ENCODE peak calls at places on chromosomes 7 and 10, in seven cellular contexts. U, W, S, Z, T, Y and H are unnamed samples.

GRCh38 chr7:144410441-144410840 is 6.9 kb upstream of the NOBOX start:
- DNase-seq in U (no peak), W (no peak), S (no peak), Z (no peak), T (no peak), Y (no peak), H (no peak)

GRCh38 chr7:108045154-108045553 is 42.2 kb upstream of the LAMB1 start:
- DNase-seq in U (no peak), W (no peak), S (peak), Z (no peak), T (no peak), Y (no peak), H (peak)

GRCh38 chr7:20998309-20998708 is 211.6 kb upstream of the SP8 start:
- DNase-seq in U (no peak), W (no peak), S (no peak), Z (no peak), T (no peak), Y (no peak), H (no peak)

GRCh38 chr7:105429746-105430612 is 41.3 kb upstream of the SRPK2 start:
- DNase-seq in U (peak), W (peak), S (no peak), Z (peak), T (peak), Y (peak), H (peak)

GRCh38 chr10:24706479-24707118 is 17.1 kb downstream of the ARHGAP21 start:
- DNase-seq in U (peak), W (no peak), S (peak), Z (peak), T (peak), Y (peak), H (peak)

GRCh38 chr10:16964571-16965241 is 147.5 kb upstream of the RSU1 start:
- DNase-seq in U (no peak), W (no peak), S (no peak), Z (no peak), T (no peak), Y (no peak), H (no peak)

GRCh38 chr7:157339777-157340677 is 3.2 kb downstream of the DNAJB6 start:
- DNase-seq in U (peak), W (peak), S (peak), Z (peak), T (peak), Y (peak), H (peak)

GRCh38 chr10:113131611-113132330 is 181.7 kb downstream of the TCF7L2 start:
- DNase-seq in U (no peak), W (no peak), S (no peak), Z (no peak), T (no peak), Y (no peak), H (peak)

GRCh38 chr7:149670288-149670687 is 103.1 kb downstream of the ZNF467 start:
- DNase-seq in U (no peak), W (peak), S (peak), Z (no peak), T (peak), Y (no peak), H (peak)

GRCh38 chr7:132650498-132650897 is 74.2 kb upstream of the PLXNA4 start:
- DNase-seq in U (no peak), W (no peak), S (peak), Z (no peak), T (no peak), Y (no peak), H (peak)

GRCh38 chr7:111067251-111067650 is 23.7 kb upstream of the LRRN3 start:
- DNase-seq in U (no peak), W (no peak), S (no peak), Z (no peak), T (no peak), Y (no peak), H (no peak)

GRCh38 chr10:98357208-98357836 is 57.7 kb downstream of the PYROXD2 start:
- DNase-seq in U (no peak), W (no peak), S (peak), Z (no peak), T (no peak), Y (no peak), H (peak)

GRCh38 chr10:64574371-64574770 is 1053.2 kb downstream of the REEP3 start:
- DNase-seq in U (no peak), W (peak), S (no peak), Z (no peak), T (no peak), Y (no peak), H (no peak)

GRCh38 chr10:116710021-116710420 is 32.3 kb downstream of the HSPA12A start:
- DNase-seq in U (peak), W (no peak), S (no peak), Z (no peak), T (no peak), Y (no peak), H (no peak)

GRCh38 chr10:74072503-74072902 is 74.6 kb downstream of the VCL start:
- DNase-seq in U (no peak), W (no peak), S (no peak), Z (no peak), T (no peak), Y (no peak), H (peak)

GRCh38 chr10:30359373-30360206 is 10.5 kb upstream of the MTPAP start:
- DNase-seq in U (peak), W (no peak), S (no peak), Z (peak), T (peak), Y (peak), H (peak)

GRCh38 chr10:131896403-131896802 is 4.4 kb upstream of the PPP2R2D start:
- DNase-seq in U (no peak), W (no peak), S (no peak), Z (no peak), T (no peak), Y (peak), H (no peak)

GRCh38 chr7:42065942-42066341 is 171.1 kb downstream of the GLI3 start:
- DNase-seq in U (no peak), W (no peak), S (peak), Z (no peak), T (no peak), Y (no peak), H (no peak)

GRCh38 chr7:90211391-90212148 is at the start of gene STEAP2:
- DNase-seq in U (peak), W (peak), S (peak), Z (no peak), T (peak), Y (no peak), H (peak)

GRCh38 chr10:44949915-44950314 is 9.7 kb upstream of the RASSF4 start:
- DNase-seq in U (no peak), W (no peak), S (no peak), Z (no peak), T (no peak), Y (no peak), H (no peak)